ENCODE peak calls at places on chromosomes 4 and X, in five cellular contexts. M is hippocampal formation, E is anterior cingulate cortex, G is SK-N-SH, Q is NCI-H2107. I is an unnamed sample.
A peak's percentile ranks its signal among the peaks of the same experiment; 100 is the strongest.

GRCh38 chr4:95524184-95524583 is 24.6 kb downstream of the UNC5C start:
- DNase-seq in E (no peak), Q (no peak), G (peak; percentile 48), M (no peak), I (no peak)

GRCh38 chr4:143381171-143382118 is 44.8 kb downstream of the GAB1 start:
- DNase-seq in Q (no peak), E (no peak), M (peak; percentile 61), G (peak; percentile 24), I (no peak)

GRCh38 chr4:54277691-54278090 is 48.6 kb downstream of the PDGFRA start:
- DNase-seq in E (no peak), G (no peak), M (no peak), Q (no peak), I (no peak)

GRCh38 chrX:144627947-144628346 is 619.4 kb upstream of the SPANXN1 start:
- DNase-seq in Q (no peak), E (no peak), G (no peak), M (no peak), I (no peak)

GRCh38 chr4:3250956-3251690 is 2.2 kb downstream of the MSANTD1 start:
- DNase-seq in M (no peak), G (no peak), Q (peak; percentile 39), E (no peak), I (no peak)

GRCh38 chrX:136193771-136194170 is 46.4 kb downstream of the FHL1 start:
- DNase-seq in G (no peak), E (no peak), M (no peak), Q (no peak), I (no peak)

GRCh38 chr4:33628296-33628695 is 2616.0 kb downstream of the ARAP2 start:
- DNase-seq in G (no peak), E (no peak), M (no peak), Q (no peak), I (no peak)

GRCh38 chr4:154927126-154927525 is 146.1 kb downstream of the RBM46 start:
- DNase-seq in Q (no peak), E (no peak), G (no peak), M (no peak), I (no peak)

GRCh38 chr4:187668683-187669082 is 326.9 kb upstream of the ZFP42 start:
- DNase-seq in Q (no peak), G (no peak), E (no peak), M (no peak), I (no peak)

I was measured in NCI-H2171.